ENCODE peak calls at places on chromosomes 3 and 15, in four cellular contexts. A is K562, M is PC-3, E is IMR-90. L is an unnamed sample.

GRCh38 chr3:55601366-55602080 is 114.4 kb upstream of the WNT5A start:
- DNase-seq in E (no peak), M (no peak), A (no peak), L (no peak)

GRCh38 chr3:46469680-46470357 is 5.1 kb upstream of the LTF start:
- DNase-seq in A (no peak), E (no peak), M (no peak), L (no peak)

GRCh38 chr3:12316721-12317351 is 28.0 kb downstream of the PPARG start:
- DNase-seq in E (no peak), A (no peak), M (no peak), L (no peak)

GRCh38 chr15:40291088-40291574 is 8.3 kb upstream of the ANKRD63 start:
- DNase-seq in E (peak), M (peak), A (peak), L (peak)

GRCh38 chr3:57184516-57184915 is 15.3 kb downstream of the HESX1 start:
- DNase-seq in A (no peak), E (no peak), M (no peak), L (no peak)

GRCh38 chr15:79185199-79185598 is 94.6 kb upstream of the RASGRF1 start:
- DNase-seq in E (no peak), M (no peak), A (peak), L (no peak)

GRCh38 chr3:11581237-11582122 is 62.2 kb downstream of the VGLL4 start:
- DNase-seq in M (no peak), E (no peak), A (no peak), L (no peak)

GRCh38 chr3:26840272-26840870 is 217.8 kb downstream of the LRRC3B start:
- DNase-seq in M (no peak), A (no peak), E (no peak), L (no peak)

GRCh38 chr15:63049747-63050439 is 7.3 kb downstream of the TPM1 start:
- DNase-seq in E (no peak), A (no peak), M (no peak), L (peak)
- H3K9ac ChIP-seq in E (peak), A (peak), M (peak), L (peak)

GRCh38 chr3:194224536-194224935 is 88.6 kb downstream of the HES1 start:
- DNase-seq in E (no peak), A (no peak), M (no peak), L (no peak)

GRCh38 chr3:194220776-194221735 is 85.1 kb downstream of the HES1 start:
- DNase-seq in A (no peak), E (no peak), M (peak), L (no peak)

GRCh38 chr3:194223951-194224350 is 88.0 kb downstream of the HES1 start:
- DNase-seq in E (no peak), A (no peak), M (no peak), L (no peak)

GRCh38 chr3:194225988-194226663 is 90.2 kb downstream of the HES1 start:
- DNase-seq in A (no peak), E (no peak), M (no peak), L (no peak)

DNA sequence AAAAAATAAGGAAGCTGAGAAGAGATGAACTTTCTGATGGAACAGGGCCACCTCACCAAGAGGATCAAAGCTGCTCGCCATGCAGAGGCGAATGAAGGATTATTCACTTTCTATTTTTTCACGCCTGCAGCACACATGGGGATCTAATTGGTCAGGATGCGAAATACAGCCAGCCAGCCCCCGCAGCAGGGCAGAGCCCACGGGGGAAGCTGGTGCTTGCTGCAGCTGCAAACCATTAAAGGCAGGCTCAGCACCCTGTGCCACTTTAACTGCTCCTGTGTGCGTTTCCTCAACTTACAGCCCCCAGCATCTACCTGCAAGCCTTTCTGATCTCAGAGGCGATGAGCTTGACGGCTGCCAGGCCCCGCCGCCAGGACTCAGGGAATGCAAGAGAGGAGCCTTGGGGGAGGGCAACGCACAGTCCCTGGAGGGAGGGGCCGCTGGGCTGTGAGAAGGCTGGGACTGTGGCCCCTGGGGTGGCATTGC is 89.0 kb downstream of the HES1 start:
- DNase-seq in E (no peak), A (no peak), M (no peak), L (no peak)
- H3K4me3 ChIP-seq in E (no peak), A (no peak), M (no peak), L (no peak)

DNA sequence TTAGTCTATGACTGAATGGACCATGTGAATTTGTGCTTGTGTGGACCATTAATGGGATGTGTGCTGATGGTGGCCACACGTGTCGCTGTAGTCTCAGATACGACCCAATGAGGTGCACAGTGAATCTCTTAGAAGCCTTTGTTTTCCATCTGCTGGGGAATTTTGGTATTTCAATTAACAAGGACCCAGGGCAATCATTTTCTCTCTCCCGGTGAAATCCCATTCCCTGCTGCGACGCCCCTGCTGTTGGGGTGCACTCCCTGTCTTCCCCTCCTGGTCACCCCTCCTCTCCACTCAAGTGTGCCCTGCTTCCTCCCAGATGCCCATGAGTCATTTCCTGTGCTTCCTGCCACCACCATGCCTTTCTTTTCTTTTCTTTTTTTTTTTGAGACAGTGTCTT is 32.7 kb downstream of the EBLN2 start:
- DNase-seq in M (no peak), E (no peak), A (peak), L (no peak)
- TF ChIP-seq CTCF in M (no peak), E (no peak), A (peak), L (no peak)

GRCh38 chr15:22850055-22850454 is 11.6 kb downstream of the NIPA2 start:
- DNase-seq in E (peak), M (no peak), A (no peak), L (no peak)

GRCh38 chr15:22846073-22846472 is 7.6 kb downstream of the NIPA2 start:
- DNase-seq in M (no peak), A (no peak), E (no peak), L (no peak)

GRCh38 chr15:22844421-22845288 is 6.2 kb downstream of the NIPA2 start:
- DNase-seq in M (no peak), E (no peak), A (no peak), L (no peak)

DNA sequence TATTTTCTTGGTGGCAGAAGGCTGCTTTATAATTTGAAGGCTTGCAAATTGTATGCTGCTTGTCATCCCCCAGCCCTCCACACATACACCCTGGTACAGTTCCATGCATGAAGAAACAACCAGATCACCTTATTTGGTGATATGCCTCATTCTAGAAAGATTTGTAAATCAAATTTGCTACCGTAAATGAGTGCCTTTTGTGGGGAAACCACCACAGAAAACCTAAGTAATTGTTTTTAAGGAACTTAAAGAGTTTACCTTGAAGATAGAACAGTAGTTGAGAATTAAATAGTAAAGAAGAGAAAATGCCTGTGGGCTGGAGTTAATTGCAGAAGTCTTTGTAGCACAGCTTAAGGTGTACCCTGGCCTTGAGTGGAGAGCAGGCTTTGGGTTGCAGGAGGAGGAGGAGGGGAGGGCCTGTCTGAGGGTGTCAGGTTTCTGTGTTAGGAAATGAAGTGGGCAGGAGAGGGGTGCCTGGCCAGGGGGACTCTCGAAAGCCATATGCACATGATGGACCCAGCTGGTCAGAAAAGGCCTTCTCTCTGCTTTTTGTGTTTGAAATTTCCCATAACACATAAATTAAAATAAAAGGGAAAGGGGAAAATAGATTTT is 6.9 kb downstream of the NIPA2 start:
- DNase-seq in E (peak), M (no peak), A (no peak), L (no peak)
- H3K9ac ChIP-seq in E (peak), M (no peak), A (no peak), L (no peak)

GRCh38 chr3:129305592-129306091 is 27.0 kb downstream of the HMCES start:
- DNase-seq in E (peak), M (no peak), A (peak), L (peak)
- H3K4me3 ChIP-seq in E (peak), M (no peak), A (no peak), L (peak)

GRCh38 chr3:181692850-181693154 is 18.9 kb upstream of the SOX2 start:
- DNase-seq in M (no peak), E (no peak), A (no peak), L (no peak)

GRCh38 chr3:181693280-181693679 is 18.4 kb upstream of the SOX2 start:
- DNase-seq in A (no peak), E (no peak), M (no peak), L (no peak)

GRCh38 chr3:181695661-181696491 is 15.8 kb upstream of the SOX2 start:
- DNase-seq in A (no peak), E (no peak), M (no peak), L (no peak)

GRCh38 chr3:181696641-181697230 is 15.0 kb upstream of the SOX2 start:
- DNase-seq in M (no peak), E (no peak), A (no peak), L (no peak)

DNA sequence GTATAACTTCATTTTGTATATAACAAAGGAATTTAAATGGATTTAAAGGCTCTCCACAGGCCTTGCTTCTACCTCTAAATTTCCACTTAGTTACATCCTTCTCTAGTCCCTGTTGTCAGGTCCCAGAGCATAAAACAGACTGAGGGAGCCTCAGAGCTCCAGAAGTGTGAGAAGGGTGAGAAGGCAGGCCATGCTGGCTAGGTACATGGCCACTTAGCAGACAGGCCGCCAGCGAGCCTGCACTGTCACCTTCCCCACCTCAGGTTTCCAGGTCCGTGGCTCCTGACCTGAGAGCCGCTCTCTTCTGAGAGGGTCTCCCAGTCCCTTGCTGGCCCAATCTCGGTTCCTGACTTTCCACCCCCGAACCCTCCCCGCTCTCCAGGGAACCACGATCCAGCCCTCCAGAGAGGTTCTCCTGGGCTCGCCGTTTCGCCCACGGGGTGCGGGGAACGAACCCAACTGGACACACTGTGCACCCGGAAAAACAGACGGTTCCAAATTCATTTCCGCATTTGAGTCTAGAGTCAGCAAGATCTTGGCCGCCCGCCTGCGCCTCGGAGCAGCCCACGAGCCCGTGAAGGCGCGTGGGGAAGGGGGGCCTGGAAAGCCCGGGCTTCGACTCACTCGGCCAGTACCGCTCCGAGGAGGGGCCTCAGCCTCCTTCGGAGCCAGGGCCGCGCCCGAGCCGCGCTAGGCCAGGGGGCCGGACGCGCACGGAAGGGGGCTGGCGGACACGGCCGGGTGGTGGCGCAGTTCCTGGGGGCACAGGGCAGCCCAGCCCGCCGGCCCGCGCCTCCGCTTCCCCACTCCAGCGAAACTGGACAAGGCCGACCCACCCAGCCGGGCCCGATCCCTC is 16.7 kb upstream of the SOX2 start:
- DNase-seq in A (no peak), M (no peak), E (no peak), L (no peak)
- TF ChIP-seq CTCF in A (peak), M (no peak), E (no peak), L (no peak)

DNA sequence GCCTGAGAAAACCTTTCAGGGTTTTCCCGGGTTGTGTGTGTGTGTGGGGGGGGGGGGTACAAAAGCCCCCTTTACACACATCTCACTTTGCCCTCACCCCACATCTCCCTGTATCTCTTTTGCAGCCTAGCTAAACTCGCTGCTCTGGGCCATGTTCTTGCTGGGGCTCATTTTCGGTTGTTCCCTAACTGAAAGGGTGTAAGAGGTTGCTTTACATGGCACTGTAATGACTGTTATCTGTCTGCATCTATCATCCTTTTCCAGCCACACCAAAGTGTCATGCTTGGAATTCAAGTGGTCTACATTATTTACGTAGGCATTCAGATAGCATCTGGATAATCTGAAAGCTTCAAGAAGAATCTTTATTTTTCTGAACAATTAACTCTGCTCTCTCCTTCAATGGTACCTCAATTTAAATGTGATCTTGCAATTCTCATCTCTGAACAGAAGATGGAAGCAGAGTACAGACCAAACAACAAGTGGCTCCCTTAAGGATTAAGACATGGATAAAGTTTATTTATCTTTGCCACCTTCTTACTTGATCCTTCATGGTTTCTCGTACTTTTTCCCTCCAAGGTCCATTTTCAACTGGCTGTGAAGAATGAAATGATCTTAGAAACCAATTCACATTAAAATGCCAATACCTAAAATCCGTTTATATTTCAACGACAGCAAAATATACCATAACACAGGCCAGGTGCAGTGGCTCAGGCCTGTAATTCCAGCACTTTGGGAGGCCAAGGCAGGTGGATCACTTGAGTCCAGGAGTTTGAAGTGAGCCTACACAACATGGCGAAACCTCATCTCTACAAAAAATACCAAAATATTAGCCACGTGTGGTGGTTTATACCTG is 34.9 kb downstream of the DCLK3 start:
- DNase-seq in A (peak), E (peak), M (peak), L (no peak)
- H3K9ac ChIP-seq in A (no peak), E (no peak), M (no peak), L (no peak)

DNA sequence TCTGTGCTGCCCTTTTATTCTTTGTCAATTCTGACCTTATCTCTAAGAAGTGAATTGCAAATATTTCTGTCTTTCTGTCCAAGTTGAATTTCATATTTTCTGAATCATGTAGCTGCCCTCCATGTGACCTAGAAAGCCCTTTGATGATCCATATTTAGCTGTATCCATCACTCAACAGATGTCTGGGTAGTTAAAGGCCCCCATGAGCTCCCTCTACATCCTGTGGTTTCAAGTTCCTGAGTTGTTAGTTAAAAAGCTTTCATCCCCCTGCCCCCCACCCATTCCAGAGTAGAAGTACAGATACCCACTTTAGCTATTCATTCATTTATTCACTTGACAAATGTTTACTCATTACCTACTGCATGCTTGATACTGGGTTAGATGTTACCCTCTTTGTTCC is 33.7 kb upstream of the ETV5 start:
- DNase-seq in M (no peak), A (no peak), E (no peak), L (no peak)
- H3K4me3 ChIP-seq in M (no peak), A (no peak), E (no peak), L (no peak)

L was measured in colonic mucosa.